ENCODE peak calls at places on chromosomes 7 and 10, in nine cellular contexts. V is tibial nerve, O is A549, K is stomach, U is transverse colon, H is H1, P is suprapubic skin, A is ovary, X is sigmoid colon. F is an unnamed sample.

GRCh38 chr7:121500659-121501058 is 104.6 kb upstream of the FAM3C start:
- DNase-seq in V (no peak), O (no peak), K (no peak), U (no peak), H (no peak), P (no peak), A (no peak), X (no peak), F (no peak)

GRCh38 chr7:129203050-129203741 is 14.8 kb downstream of the SMO start:
- DNase-seq in V (no peak), O (no peak), K (no peak), U (no peak), H (no peak), P (no peak), A (no peak), X (peak), F (peak)

GRCh38 chr10:32131388-32131787 is 75.2 kb upstream of the KIF5B start:
- DNase-seq in V (no peak), O (no peak), K (no peak), U (no peak), H (no peak), P (no peak), A (no peak), X (no peak), F (no peak)

GRCh38 chr10:75210193-75211006 is at the start of gene VDAC2:
- DNase-seq in V (peak), O (peak), K (peak), U (peak), H (no peak), P (peak), A (peak), X (peak), F (peak)

GRCh38 chr7:138979988-138980574 is 1.1 kb downstream of the KIAA1549 start:
- DNase-seq in V (no peak), O (no peak), K (no peak), U (no peak), H (no peak), P (no peak), A (no peak), X (no peak), F (no peak)

GRCh38 chr7:44094796-44095592 is 9.2 kb upstream of the AEBP1 start:
- DNase-seq in V (no peak), O (no peak), K (no peak), U (no peak), H (no peak), P (no peak), A (no peak), X (no peak), F (no peak)

GRCh38 chr10:33134011-33134751 is 176.2 kb upstream of the ITGB1 start:
- DNase-seq in V (no peak), O (peak), K (no peak), U (peak), H (no peak), P (no peak), A (no peak), X (peak), F (peak)

GRCh38 chr7:150780249-150780648 is 19.9 kb downstream of the TMEM176B start:
- DNase-seq in V (no peak), O (no peak), K (no peak), U (no peak), H (no peak), P (no peak), A (no peak), X (no peak), F (no peak)

GRCh38 chr7:98286093-98286525 is 4.6 kb downstream of the BRI3 start:
- DNase-seq in V (peak), O (no peak), K (peak), U (peak), H (no peak), P (peak), A (peak), X (peak), F (peak)

GRCh38 chr7:124263232-124263827 is 230.5 kb upstream of the TMEM229A start:
- DNase-seq in V (no peak), O (no peak), K (no peak), U (no peak), H (no peak), P (no peak), A (no peak), X (no peak), F (no peak)

GRCh38 chr10:48536226-48536500 is 68.7 kb downstream of the ARHGAP22 start:
- DNase-seq in V (no peak), O (no peak), K (peak), U (no peak), H (no peak), P (no peak), A (no peak), X (no peak), F (no peak)

GRCh38 chr7:106775552-106775936 is 89.5 kb upstream of the PIK3CG start:
- DNase-seq in V (no peak), O (peak), K (no peak), U (no peak), H (no peak), P (no peak), A (no peak), X (no peak), F (no peak)

GRCh38 chr7:95871078-95871848 is 98.9 kb downstream of the DYNC1I1 start:
- DNase-seq in V (no peak), O (peak), K (no peak), U (no peak), H (no peak), P (no peak), A (peak), X (no peak), F (no peak)

GRCh38 chr7:48096273-48096672 is 7.2 kb downstream of the UPP1 start:
- DNase-seq in V (no peak), O (no peak), K (no peak), U (no peak), H (no peak), P (no peak), A (no peak), X (no peak), F (peak)

GRCh38 chr7:106372121-106372520 is 87.3 kb upstream of the NAMPT start:
- DNase-seq in V (no peak), O (no peak), K (no peak), U (no peak), H (no peak), P (no peak), A (no peak), X (no peak), F (no peak)

GRCh38 chr7:70016044-70016770 is 417.9 kb downstream of the AUTS2 start:
- DNase-seq in V (no peak), O (peak), K (no peak), U (no peak), H (no peak), P (no peak), A (no peak), X (no peak), F (no peak)

GRCh38 chr10:89337493-89337892 is 9.7 kb downstream of the IFIT3 start:
- DNase-seq in V (no peak), O (no peak), K (no peak), U (no peak), H (no peak), P (no peak), A (no peak), X (no peak), F (no peak)

GRCh38 chr7:105304040-105304895 is 84.5 kb downstream of the SRPK2 start:
- DNase-seq in V (no peak), O (no peak), K (no peak), U (no peak), H (no peak), P (no peak), A (no peak), X (no peak), F (no peak)

GRCh38 chr7:36986429-36987362 is 262.4 kb upstream of the AOAH start:
- DNase-seq in V (peak), O (peak), K (peak), U (peak), H (peak), P (peak), A (peak), X (no peak), F (peak)

GRCh38 chr7:17994079-17994478 is 33.6 kb downstream of the PRPS1L1 start:
- DNase-seq in V (no peak), O (no peak), K (no peak), U (no peak), H (no peak), P (no peak), A (no peak), X (no peak), F (no peak)

GRCh38 chr7:107234436-107234835 is 65.6 kb downstream of the HBP1 start:
- DNase-seq in V (no peak), O (no peak), K (no peak), U (no peak), H (no peak), P (no peak), A (no peak), X (no peak), F (no peak)

GRCh38 chr7:80826520-80827237 is 92.2 kb downstream of the SEMA3C start:
- DNase-seq in V (no peak), O (no peak), K (no peak), U (no peak), H (no peak), P (no peak), A (no peak), X (no peak), F (no peak)

GRCh38 chr10:47276071-47276470 is 23.9 kb upstream of the GDF10 start:
- DNase-seq in V (no peak), O (no peak), K (no peak), U (no peak), H (no peak), P (no peak), A (no peak), X (no peak), F (no peak)

GRCh38 chr7:48084727-48085432 is 4.2 kb upstream of the UPP1 start:
- DNase-seq in V (peak), O (peak), K (peak), U (peak), H (no peak), P (peak), A (peak), X (peak), F (peak)

GRCh38 chr7:75537731-75538130 is 45.6 kb downstream of the SPDYE5 start:
- DNase-seq in V (no peak), O (no peak), K (no peak), U (no peak), H (no peak), P (no peak), A (no peak), X (peak), F (no peak)

GRCh38 chr10:14560274-14560673 is 214.4 kb downstream of the FAM107B start:
- DNase-seq in V (no peak), O (peak), K (peak), U (no peak), H (no peak), P (no peak), A (no peak), X (no peak), F (no peak)

GRCh38 chr7:100867040-100867795 is at the start of gene TRIP6:
- DNase-seq in V (peak), O (peak), K (peak), U (peak), H (peak), P (peak), A (peak), X (peak), F (peak)

GRCh38 chr7:92621026-92621540 is 30.9 kb upstream of the FAM133B start:
- DNase-seq in V (no peak), O (peak), K (peak), U (peak), H (no peak), P (no peak), A (peak), X (peak), F (peak)

GRCh38 chr10:16381083-16381482 is 55.7 kb upstream of the PTER start:
- DNase-seq in V (no peak), O (peak), K (no peak), U (no peak), H (no peak), P (no peak), A (no peak), X (no peak), F (no peak)
- TF ChIP-seq EP300 in V (no peak), O (peak), K (no peak), U (no peak), H (no peak), P (no peak), A (no peak), X (no peak), F (no peak)

DNA sequence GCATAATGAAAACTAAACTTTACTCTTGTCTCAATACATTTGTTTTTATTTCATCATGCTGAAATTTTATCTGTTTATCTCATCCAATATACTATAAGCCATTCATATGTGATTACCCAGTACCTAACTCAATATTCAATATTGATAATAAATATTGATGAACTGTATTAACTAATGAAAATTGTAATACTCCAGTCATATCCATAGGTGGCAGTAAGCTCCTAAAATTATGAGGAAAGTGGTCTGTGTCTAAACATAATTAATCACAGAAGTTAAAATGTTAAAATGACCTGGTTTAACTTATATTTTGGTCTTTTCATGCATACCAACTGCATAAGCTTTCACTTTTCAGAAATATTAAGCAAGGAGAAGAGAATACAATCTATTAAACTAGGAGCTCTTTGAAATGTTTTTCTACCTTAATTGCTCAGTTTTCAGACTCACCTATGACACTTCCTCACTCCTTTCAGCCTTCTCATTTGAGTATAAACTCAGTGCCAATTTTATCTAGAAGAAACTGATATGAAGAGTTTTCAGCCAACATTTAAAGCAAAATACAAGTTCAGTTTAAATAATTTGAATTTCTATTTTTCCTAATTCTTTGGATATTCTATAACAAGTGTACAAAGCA is 30.5 kb upstream of the VWDE start:
- DNase-seq in V (no peak), O (no peak), K (no peak), U (no peak), H (no peak), P (no peak), A (no peak), X (no peak), F (no peak)
- TF ChIP-seq EP300 in V (no peak), O (no peak), K (no peak), U (no peak), H (no peak), P (no peak), A (no peak), X (no peak), F (no peak)

DNA sequence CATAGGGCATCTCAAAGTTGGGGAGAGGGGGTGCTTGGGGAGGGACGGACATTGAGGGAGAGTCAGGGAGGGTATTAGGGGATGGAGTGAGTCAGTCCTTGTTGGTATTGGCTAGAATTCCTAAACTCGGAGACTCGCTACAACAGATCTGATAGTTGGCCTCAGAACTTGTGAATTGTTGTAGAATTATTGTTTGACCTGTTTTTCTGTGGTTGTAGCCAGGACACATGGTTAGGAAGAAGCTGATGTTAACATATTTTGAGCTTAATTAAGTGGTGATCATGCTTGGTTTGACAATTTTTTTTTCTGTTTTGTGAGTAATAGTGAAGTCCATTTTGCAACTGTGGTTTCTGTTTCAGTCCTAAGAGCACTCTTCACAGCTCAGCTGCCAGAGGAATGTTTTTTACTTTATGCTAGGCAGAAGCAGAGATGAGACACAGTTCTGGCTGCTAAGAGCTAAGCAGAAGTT is 1190.3 kb upstream of the C7orf33 start:
- DNase-seq in V (no peak), O (no peak), K (no peak), U (no peak), H (no peak), P (no peak), A (no peak), X (no peak), F (no peak)
- TF ChIP-seq EP300 in V (no peak), O (no peak), K (no peak), U (no peak), H (no peak), P (no peak), A (no peak), X (no peak), F (no peak)

DNA sequence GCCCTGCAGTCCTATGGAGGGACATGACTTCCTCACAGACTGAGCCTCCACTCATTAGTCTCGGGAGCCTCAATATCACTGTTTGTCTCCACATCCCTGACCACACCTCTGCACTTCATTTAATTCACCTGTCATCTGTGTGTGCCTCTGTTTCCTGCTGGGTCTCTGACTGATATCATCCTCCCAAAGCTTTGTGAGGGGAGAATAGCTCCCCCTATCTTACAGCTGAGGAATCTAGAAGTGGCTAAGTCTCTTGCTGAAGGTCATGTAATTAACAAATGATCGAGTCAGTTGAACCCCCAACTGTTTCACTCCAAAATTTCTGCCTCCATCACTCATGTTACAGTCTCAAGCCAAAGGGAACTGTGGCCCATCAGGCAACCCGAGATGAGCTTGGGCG is 5.5 kb upstream of the CPXM2 start:
- DNase-seq in V (no peak), O (no peak), K (no peak), U (no peak), H (no peak), P (no peak), A (no peak), X (no peak), F (no peak)
- TF ChIP-seq EP300 in V (no peak), O (no peak), K (no peak), U (no peak), H (no peak), P (no peak), A (no peak), X (no peak), F (no peak)

DNA sequence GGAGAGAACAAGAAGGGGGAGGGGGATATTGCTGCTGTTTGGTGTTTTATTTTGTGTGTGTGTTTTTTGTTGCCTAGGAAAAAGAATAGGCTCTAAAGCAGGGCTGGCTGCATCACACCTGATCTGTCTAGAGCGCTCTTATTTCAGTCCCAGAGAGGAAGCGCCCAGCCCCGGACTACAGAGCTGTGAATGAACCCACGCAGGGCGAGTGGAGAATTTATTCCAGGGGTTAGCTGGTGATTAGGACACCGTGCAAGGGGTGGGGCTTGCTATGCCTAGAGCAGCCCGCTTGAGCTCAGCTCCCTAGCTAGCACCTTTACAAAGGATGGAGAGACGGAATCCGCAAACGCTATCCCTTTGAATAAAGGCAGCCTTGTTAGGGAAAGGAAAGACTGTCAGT is 642 bp upstream of the FAM13C start:
- DNase-seq in V (peak), O (no peak), K (peak), U (peak), H (peak), P (peak), A (peak), X (peak), F (peak)
- TF ChIP-seq EP300 in V (peak), O (no peak), K (no peak), U (no peak), H (no peak), P (no peak), A (no peak), X (no peak), F (no peak)

DNA sequence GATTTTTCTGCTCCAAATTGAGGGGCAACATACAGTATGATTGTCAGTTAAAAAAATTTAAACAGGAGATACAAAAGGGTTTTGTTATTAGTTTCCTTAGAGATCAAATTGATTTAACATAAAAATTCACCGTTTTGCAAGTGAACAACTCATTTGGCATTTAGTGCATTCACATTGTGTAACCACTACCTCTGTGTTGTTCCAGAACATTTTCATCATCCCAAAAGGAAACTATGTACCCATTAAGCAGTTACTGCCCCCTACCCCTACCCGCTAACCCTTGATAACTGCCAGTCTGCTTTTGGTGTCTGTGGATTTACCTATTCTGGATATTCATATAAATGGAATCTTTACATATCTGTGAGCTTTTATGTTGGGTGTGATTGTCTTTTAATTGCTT is 3.1 kb downstream of the ZRANB1 start:
- DNase-seq in V (no peak), O (no peak), K (no peak), U (no peak), H (no peak), P (no peak), A (no peak), X (no peak), F (no peak)
- TF ChIP-seq EP300 in V (no peak), O (no peak), K (no peak), U (no peak), H (no peak), P (no peak), A (no peak), X (no peak), F (no peak)

GRCh38 chr7:27244488-27245123 is 2.0 kb downstream of the EVX1 start:
- DNase-seq in V (no peak), O (no peak), K (no peak), U (peak), H (no peak), P (no peak), A (no peak), X (no peak), F (no peak)

GRCh38 chr7:27247452-27248426 is 5.1 kb downstream of the EVX1 start:
- DNase-seq in V (no peak), O (no peak), K (no peak), U (no peak), H (no peak), P (no peak), A (no peak), X (no peak), F (no peak)

GRCh38 chr7:27247000-27247399 is 4.4 kb downstream of the EVX1 start:
- DNase-seq in V (no peak), O (no peak), K (no peak), U (no peak), H (no peak), P (no peak), A (no peak), X (no peak), F (no peak)

GRCh38 chr7:27245124-27245797 is 2.7 kb downstream of the EVX1 start:
- DNase-seq in V (no peak), O (no peak), K (no peak), U (no peak), H (no peak), P (no peak), A (no peak), X (no peak), F (no peak)

GRCh38 chr7:27245798-27246691 is 3.4 kb downstream of the EVX1 start:
- DNase-seq in V (no peak), O (no peak), K (no peak), U (peak), H (no peak), P (no peak), A (no peak), X (no peak), F (peak)
- TF ChIP-seq EP300 in V (no peak), O (no peak), K (no peak), U (no peak), H (no peak), P (no peak), A (no peak), X (no peak), F (no peak)

DNA sequence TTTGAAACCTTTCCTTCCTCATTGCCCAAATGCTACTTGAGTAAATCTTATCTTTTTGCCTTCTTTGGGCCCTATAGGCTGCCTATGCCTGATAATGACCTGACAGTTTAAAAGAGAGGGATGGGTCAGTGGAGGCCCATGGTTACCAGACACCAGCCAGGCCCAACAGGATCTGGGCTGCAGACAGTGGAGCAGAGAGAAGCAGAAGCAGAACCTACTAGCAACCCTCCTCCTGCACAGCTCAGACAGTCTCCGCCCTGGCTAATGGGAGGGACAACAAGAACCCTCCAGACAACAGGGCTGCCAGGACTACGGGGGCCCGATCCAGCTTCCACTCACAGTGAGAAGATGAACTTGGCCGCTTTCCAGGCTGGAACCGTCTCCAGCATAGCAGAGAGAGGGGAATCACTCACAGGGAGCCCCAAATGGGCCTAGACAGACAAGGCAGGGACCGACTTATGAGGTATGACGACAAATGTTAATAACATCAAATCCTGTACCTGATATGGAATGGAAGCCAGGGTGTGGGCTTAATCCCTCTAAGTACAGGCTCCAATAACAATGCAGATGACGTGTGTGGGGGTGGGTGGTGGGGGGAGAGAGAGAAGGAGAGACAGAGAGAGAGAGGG is 31.7 kb upstream of the DGKI start:
- DNase-seq in V (no peak), O (no peak), K (peak), U (peak), H (no peak), P (peak), A (no peak), X (peak), F (peak)
- TF ChIP-seq EP300 in V (no peak), O (no peak), K (no peak), U (no peak), H (no peak), P (no peak), A (no peak), X (no peak), F (no peak)

F was measured in upper lobe of left lung.